ENCODE peak calls at places on chromosomes 6 and 20, in four cellular contexts. I is fibroblast of lung, M is ureter, T is NCI-H1694 treated with DMSO at 0.1 percent for 48 hours. A is an unnamed sample.

GRCh38 chr6:143755301-143755744 is 77.6 kb downstream of the PHACTR2 start:
- DNase-seq in I (peak; percentile 64), M (peak; percentile 66), T (no peak), A (peak; percentile 15)

GRCh38 chr6:90610671-90611542 is 24.0 kb upstream of the MAP3K7 start:
- DNase-seq in I (peak; percentile 39), M (peak; percentile 46), T (peak; percentile 14), A (peak; percentile 10)

GRCh38 chr20:41394931-41395668 is 28.5 kb upstream of the EMILIN3 start:
- DNase-seq in I (no peak), M (no peak), T (no peak), A (no peak)

GRCh38 chr20:32966382-32966781 is 37.9 kb downstream of the SUN5 start:
- DNase-seq in I (no peak), M (peak; percentile 25), T (no peak), A (no peak)

GRCh38 chr20:64108731-64109389 is 1.5 kb upstream of the NPBWR2 start:
- DNase-seq in I (no peak), M (peak; percentile 41), T (no peak), A (no peak)

GRCh38 chr20:38805502-38805957 is at the start of gene PPP1R16B:
- DNase-seq in I (no peak), M (peak; percentile 51), T (peak; percentile 13), A (no peak)

GRCh38 chr20:51206032-51206662 is 183.2 kb upstream of the KCNG1 start:
- DNase-seq in I (no peak), M (no peak), T (no peak), A (no peak)

GRCh38 chr6:33367009-33367714 is 24.5 kb upstream of the KIFC1 start:
- DNase-seq in I (no peak), M (no peak), T (no peak), A (no peak)

GRCh38 chr6:138944412-138944811 is 43.6 kb downstream of the REPS1 start:
- DNase-seq in I (peak; percentile 78), M (no peak), T (no peak), A (peak; percentile 38)

GRCh38 chr6:5173862-5174643 is 86.7 kb downstream of the LYRM4 start:
- DNase-seq in I (peak; percentile 23), M (no peak), T (no peak), A (no peak)

GRCh38 chr6:75201901-75202672 is 3.8 kb downstream of the COL12A1 start:
- DNase-seq in I (peak; percentile 62), M (peak; percentile 49), T (no peak), A (peak; percentile 56)

A was measured in fibroblast of gingiva.